ENCODE peak calls at places on chromosomes 7 and 10, in four cellular contexts. Y is dorsolateral prefrontal cortex, D is IMR-90, S is NCI-H2081 treated with DMSO at 0.1 percent for 48 hours. B is an unnamed sample.

GRCh38 chr10:75814071-75814470 is 382.6 kb downstream of the LRMDA start:
- DNase-seq in Y (no peak), S (no peak), D (no peak), B (no peak)

GRCh38 chr7:151013728-151014497 is 10.4 kb downstream of the ATG9B start:
- DNase-seq in Y (peak), D (peak), S (no peak), B (no peak)

GRCh38 chr10:47253651-47254375 is 46.2 kb upstream of the GDF10 start:
- DNase-seq in Y (no peak), D (peak), S (no peak), B (no peak)

GRCh38 chr7:128874140-128875031 is 11.7 kb downstream of the ATP6V1F start:
- DNase-seq in S (no peak), D (no peak), Y (no peak), B (no peak)

GRCh38 chr10:110425684-110426293 is 71.9 kb upstream of the DUSP5 start:
- DNase-seq in Y (no peak), S (no peak), D (peak), B (peak)

GRCh38 chr10:72784551-72785421 is 92.8 kb downstream of the MCU start:
- DNase-seq in D (peak), S (no peak), Y (peak), B (no peak)

GRCh38 chr7:126574838-126575250 is 677.9 kb downstream of the GRM8 start:
- DNase-seq in D (no peak), Y (no peak), S (no peak), B (no peak)

GRCh38 chr10:84478155-84478554 is 149.8 kb downstream of the CCSER2 start:
- DNase-seq in D (peak), S (no peak), Y (no peak), B (no peak)

GRCh38 chr10:15167411-15168295 is 840 bp downstream of the NMT2 start:
- DNase-seq in Y (no peak), S (no peak), D (peak), B (no peak)

GRCh38 chr7:155371884-155372781 is 74.5 kb downstream of the INSIG1 start:
- DNase-seq in D (no peak), Y (no peak), S (no peak), B (no peak)

GRCh38 chr7:139660317-139661042 is 117.3 kb downstream of the HIPK2 start:
- DNase-seq in S (no peak), D (no peak), Y (no peak), B (no peak)

GRCh38 chr7:8982338-8982994 is 549.1 kb downstream of the NXPH1 start:
- DNase-seq in D (no peak), Y (no peak), S (no peak), B (no peak)

GRCh38 chr7:72234086-72234485 is 178.1 kb downstream of the CALN1 start:
- DNase-seq in D (no peak), S (no peak), Y (no peak), B (no peak)

GRCh38 chr10:80523776-80524175 is 13.9 kb upstream of the SH2D4B start:
- DNase-seq in S (no peak), Y (no peak), D (no peak), B (no peak)

GRCh38 chr10:48466611-48467240 is 138.1 kb downstream of the ARHGAP22 start:
- DNase-seq in S (no peak), Y (no peak), D (no peak), B (no peak)

GRCh38 chr10:436013-436697 is 253.3 kb downstream of the DIP2C start:
- DNase-seq in Y (no peak), D (no peak), S (no peak), B (no peak)

B was measured in NCI-H460.